ENCODE peak calls at places on chromosomes 3 and 15, in ten cellular contexts. C, T, G, L, S, N, Q, W, V and F are unnamed samples.

GRCh38 chr3:195031574-195032003 is 239.4 kb downstream of the XXYLT1 start:
- DNase-seq in C (no peak), T (no peak), G (no peak), L (no peak), S (no peak), N (no peak), Q (no peak), W (no peak), V (no peak), F (no peak)

GRCh38 chr3:59809750-59810444 is 760.1 kb upstream of the CFAP20DC start:
- DNase-seq in C (peak), T (peak), G (peak), L (no peak), S (no peak), N (no peak), Q (no peak), W (peak), V (peak), F (peak)

GRCh38 chr15:52117549-52117948 is 5.0 kb upstream of the BCL2L10 start:
- DNase-seq in C (no peak), T (no peak), G (no peak), L (no peak), S (no peak), N (no peak), Q (no peak), W (no peak), V (no peak), F (no peak)

GRCh38 chr3:184133840-184134745 is 1.1 kb upstream of the EIF2B5 start:
- DNase-seq in C (peak), T (peak), G (peak), L (peak), S (peak), N (peak), Q (no peak), W (peak), V (peak), F (no peak)

GRCh38 chr3:126540342-126540849 is 16.4 kb downstream of the CHST13 start:
- DNase-seq in C (peak), T (peak), G (peak), L (peak), S (no peak), N (peak), Q (peak), W (peak), V (peak), F (peak)

GRCh38 chr3:4292301-4292700 is 10.9 kb upstream of the SETMAR start:
- DNase-seq in C (no peak), T (no peak), G (no peak), L (no peak), S (no peak), N (no peak), Q (no peak), W (no peak), V (no peak), F (no peak)

GRCh38 chr15:31280037-31280830 is 46.4 kb upstream of the KLF13 start:
- DNase-seq in C (peak), T (no peak), G (no peak), L (no peak), S (no peak), N (peak), Q (no peak), W (no peak), V (no peak), F (no peak)

GRCh38 chr15:51227967-51228783 is 110.2 kb downstream of the CYP19A1 start:
- DNase-seq in C (no peak), T (peak), G (peak), L (peak), S (no peak), N (no peak), Q (peak), W (peak), V (peak), F (peak)

GRCh38 chr15:96334017-96334704 is 3.7 kb downstream of the NR2F2 start:
- DNase-seq in C (no peak), T (peak), G (peak), L (no peak), S (peak), N (no peak), Q (no peak), W (no peak), V (peak), F (no peak)

GRCh38 chr3:39668420-39668819 is 141.0 kb upstream of the MYRIP start:
- DNase-seq in C (peak), T (peak), G (peak), L (peak), S (peak), N (no peak), Q (no peak), W (peak), V (peak), F (peak)

GRCh38 chr15:86044981-86045380 is 34.7 kb upstream of the AGBL1 start:
- DNase-seq in C (no peak), T (no peak), G (no peak), L (peak), S (peak), N (no peak), Q (no peak), W (no peak), V (no peak), F (no peak)
- TF ChIP-seq CTCF in C (no peak), T (no peak), G (no peak), L (peak), S (peak), N (no peak), Q (no peak), W (peak), V (no peak), F (no peak)

GRCh38 chr3:18440053-18440768 is 15.1 kb upstream of the SATB1 start:
- DNase-seq in C (no peak), T (no peak), G (no peak), L (no peak), S (no peak), N (no peak), Q (no peak), W (no peak), V (peak), F (no peak)

GRCh38 chr3:18436213-18436612 is 11.1 kb upstream of the SATB1 start:
- DNase-seq in C (no peak), T (no peak), G (no peak), L (no peak), S (no peak), N (no peak), Q (no peak), W (no peak), V (no peak), F (no peak)

GRCh38 chr3:18439281-18439680 is 14.1 kb upstream of the SATB1 start:
- DNase-seq in C (no peak), T (no peak), G (no peak), L (no peak), S (no peak), N (no peak), Q (no peak), W (no peak), V (no peak), F (no peak)

GRCh38 chr3:18441521-18441920 is 16.4 kb upstream of the SATB1 start:
- DNase-seq in C (no peak), T (no peak), G (no peak), L (no peak), S (no peak), N (no peak), Q (no peak), W (no peak), V (no peak), F (no peak)

GRCh38 chr3:18438586-18438985 is 13.4 kb upstream of the SATB1 start:
- DNase-seq in C (no peak), T (no peak), G (no peak), L (no peak), S (no peak), N (no peak), Q (no peak), W (no peak), V (no peak), F (no peak)
- H3K4me3 ChIP-seq in C (no peak), T (no peak), G (no peak), L (no peak), S (no peak), N (peak), Q (no peak), W (no peak), V (no peak), F (no peak)

GRCh38 chr3:53845103-53845880 is 927 bp downstream of the CHDH start:
- DNase-seq in C (peak), T (peak), G (peak), L (no peak), S (peak), N (peak), Q (no peak), W (peak), V (peak), F (peak)

GRCh38 chr3:53844262-53845102 is 1.7 kb downstream of the CHDH start:
- DNase-seq in C (no peak), T (no peak), G (no peak), L (no peak), S (peak), N (no peak), Q (no peak), W (peak), V (no peak), F (no peak)

GRCh38 chr3:53846134-53846850 is at the start of the genes CHDH and IL17RB:
- DNase-seq in C (peak), T (no peak), G (no peak), L (no peak), S (peak), N (peak), Q (no peak), W (peak), V (no peak), F (no peak)

GRCh38 chr3:53846851-53847155 is 435 bp downstream of the IL17RB start:
- DNase-seq in C (no peak), T (no peak), G (no peak), L (no peak), S (no peak), N (no peak), Q (no peak), W (no peak), V (no peak), F (no peak)

DNA sequence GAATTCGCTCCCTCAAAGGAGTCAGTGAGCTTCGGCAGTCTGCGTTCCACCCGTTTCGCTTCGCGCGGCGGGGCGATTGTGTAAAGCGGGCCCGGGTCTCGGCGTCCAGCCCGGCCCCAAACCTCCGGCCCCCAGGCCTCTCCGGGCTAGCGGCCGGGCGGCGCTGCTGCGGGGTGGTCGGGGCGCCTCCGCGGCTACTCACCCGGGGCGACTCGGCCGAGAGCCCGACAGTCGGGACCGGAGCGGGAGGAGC is 412 bp downstream of the CHDH start:
- DNase-seq in C (no peak), T (no peak), G (no peak), L (no peak), S (no peak), N (no peak), Q (no peak), W (no peak), V (no peak), F (no peak)
- TF ChIP-seq CTCF in C (no peak), T (no peak), G (no peak), L (no peak), S (no peak), N (no peak), Q (no peak), W (no peak), V (no peak), F (no peak)

DNA sequence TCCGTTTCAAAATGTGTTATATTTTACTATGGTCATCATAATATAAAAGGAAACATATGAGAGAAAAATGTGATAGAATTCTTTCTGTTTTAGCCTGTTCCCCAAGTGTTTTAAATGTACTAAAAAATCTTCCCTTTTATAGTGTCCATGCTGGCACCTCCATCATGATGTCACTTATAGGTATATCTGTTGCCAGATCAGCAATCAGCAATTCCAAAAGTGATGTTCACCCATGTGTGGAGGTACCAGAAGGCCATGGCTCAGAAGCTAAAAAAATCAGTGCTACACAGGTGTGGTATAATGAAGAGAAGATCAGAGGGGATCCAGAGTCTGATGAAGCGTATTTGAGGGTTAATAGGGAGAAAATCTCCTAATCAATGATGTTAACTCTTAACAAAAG is 1.1 kb upstream of the GPR15 start:
- DNase-seq in C (no peak), T (no peak), G (no peak), L (no peak), S (no peak), N (no peak), Q (no peak), W (no peak), V (no peak), F (no peak)
- H3K4me3 ChIP-seq in C (no peak), T (no peak), G (no peak), L (no peak), S (no peak), N (no peak), Q (no peak), W (no peak), V (no peak), F (no peak)

GRCh38 chr3:56754753-56755365 is 46.9 kb downstream of the ARHGEF3 start:
- DNase-seq in C (peak), T (no peak), G (no peak), L (no peak), S (no peak), N (no peak), Q (no peak), W (no peak), V (no peak), F (no peak)
- TF ChIP-seq CTCF in C (no peak), T (no peak), G (no peak), L (no peak), S (no peak), N (no peak), Q (no peak), W (no peak), V (no peak), F (no peak)

GRCh38 chr15:37148714-37149113 is 48.4 kb upstream of the MEIS2 start:
- DNase-seq in C (no peak), T (no peak), G (no peak), L (no peak), S (no peak), N (no peak), Q (no peak), W (no peak), V (no peak), F (no peak)
- H3K4me3 ChIP-seq in C (no peak), T (no peak), G (no peak), L (no peak), S (no peak), N (no peak), Q (no peak), W (no peak), V (no peak), F (no peak)

GRCh38 chr3:53254810-53255359 is 937 bp downstream of the TKT start:
- DNase-seq in C (peak), T (peak), G (no peak), L (peak), S (peak), N (peak), Q (no peak), W (peak), V (peak), F (no peak)
- TF ChIP-seq CTCF in C (peak), T (no peak), G (no peak), L (no peak), S (no peak), N (no peak), Q (no peak), W (no peak), V (no peak), F (no peak)